ENCODE peak calls at places on chromosomes 3 and 15, in six cellular contexts. A, D, Z, G, I and V are unnamed samples.

GRCh38 chr15:101143321-101143720 is 108.5 kb downstream of the CHSY1 start:
- DNase-seq in A (no peak), D (no peak), Z (no peak), G (no peak), I (no peak), V (no peak)

GRCh38 chr3:81776643-81777042 is 15.2 kb upstream of the GBE1 start:
- DNase-seq in A (no peak), D (no peak), Z (no peak), G (no peak), I (no peak), V (no peak)

GRCh38 chr3:63855333-63855940 is 8.2 kb downstream of the THOC7 start:
- DNase-seq in A (no peak), D (no peak), Z (no peak), G (no peak), I (no peak), V (no peak)

GRCh38 chr3:143084856-143085731 is 34.5 kb upstream of the CHST2 start:
- DNase-seq in A (no peak), D (peak; percentile 76), Z (no peak), G (peak; percentile 42), I (no peak), V (no peak)

GRCh38 chr3:60073942-60074341 is 1024.1 kb upstream of the CFAP20DC start:
- DNase-seq in A (no peak), D (no peak), Z (no peak), G (no peak), I (no peak), V (no peak)

GRCh38 chr3:27713435-27713880 is 8.7 kb downstream of the EOMES start:
- DNase-seq in A (no peak), D (no peak), Z (no peak), G (no peak), I (no peak), V (no peak)

GRCh38 chr3:56800373-56801150 is 1.2 kb downstream of the ARHGEF3 start:
- DNase-seq in A (peak; percentile 40), D (peak; percentile 69), Z (no peak), G (peak; percentile 56), I (no peak), V (peak; percentile 95)

GRCh38 chr3:21506061-21506460 is 244.9 kb downstream of the ZNF385D start:
- DNase-seq in A (no peak), D (no peak), Z (no peak), G (peak; percentile 86), I (no peak), V (no peak)

GRCh38 chr15:24961967-24962366 is 7.2 kb downstream of the SNRPN start:
- DNase-seq in A (no peak), D (no peak), Z (no peak), G (no peak), I (no peak), V (no peak)

GRCh38 chr15:63294354-63294753 is 16.9 kb downstream of the APH1B start:
- DNase-seq in A (no peak), D (no peak), Z (no peak), G (no peak), I (no peak), V (no peak)

GRCh38 chr15:90046846-90047481 is 45.8 kb downstream of the ZNF710 start:
- DNase-seq in A (peak; percentile 86), D (peak; percentile 63), Z (no peak), G (no peak), I (no peak), V (no peak)

GRCh38 chr15:82168296-82168695 is 94.2 kb downstream of the EFL1 start:
- DNase-seq in A (no peak), D (no peak), Z (no peak), G (no peak), I (no peak), V (no peak)

GRCh38 chr15:40328176-40328575 is 4.7 kb downstream of the INAFM2 start:
- DNase-seq in A (no peak), D (no peak), Z (no peak), G (peak; percentile 76), I (no peak), V (no peak)

GRCh38 chr3:159859424-159859823 is 129.2 kb upstream of the IL12A start:
- DNase-seq in A (no peak), D (no peak), Z (no peak), G (no peak), I (no peak), V (no peak)

GRCh38 chr3:120497813-120498212 is 47.0 kb upstream of the FSTL1 start:
- DNase-seq in A (no peak), D (no peak), Z (no peak), G (peak; percentile 65), I (no peak), V (no peak)

GRCh38 chr15:57861039-57861638 is 154.6 kb downstream of the POLR2M start:
- DNase-seq in A (no peak), D (peak; percentile 75), Z (no peak), G (peak; percentile 46), I (peak; percentile 59), V (peak; percentile 77)

GRCh38 chr15:87579537-87579936 is 677.0 kb downstream of the NTRK3 start:
- DNase-seq in A (no peak), D (no peak), Z (no peak), G (no peak), I (no peak), V (no peak)

GRCh38 chr15:99485992-99486370 is 79.8 kb upstream of the MEF2A start:
- DNase-seq in A (no peak), D (no peak), Z (no peak), G (peak; percentile 25), I (no peak), V (no peak)

GRCh38 chr3:19146685-19147650 is 1.3 kb upstream of the KCNH8 start:
- DNase-seq in A (peak; percentile 76), D (peak; percentile 72), Z (peak; percentile 21), G (peak; percentile 65), I (peak; percentile 86), V (peak; percentile 81)

GRCh38 chr3:134762016-134762415 is 33.0 kb upstream of the EPHB1 start:
- DNase-seq in A (no peak), D (no peak), Z (no peak), G (no peak), I (no peak), V (no peak)

GRCh38 chr15:69457304-69458280 is 5.0 kb downstream of the RPLP1 start:
- DNase-seq in A (no peak), D (peak; percentile 47), Z (no peak), G (no peak), I (no peak), V (no peak)

GRCh38 chr3:31235062-31235704 is 297.5 kb upstream of the STT3B start:
- DNase-seq in A (no peak), D (no peak), Z (no peak), G (no peak), I (no peak), V (no peak)

GRCh38 chr3:38003371-38003816 is 12.8 kb downstream of the VILL start:
- DNase-seq in A (peak; percentile 79), D (peak; percentile 50), Z (no peak), G (peak; percentile 23), I (peak; percentile 67), V (no peak)

GRCh38 chr3:72111265-72111972 is 326.5 kb upstream of the PROK2 start:
- DNase-seq in A (no peak), D (no peak), Z (no peak), G (no peak), I (no peak), V (no peak)

GRCh38 chr3:30186741-30187219 is 419.6 kb upstream of the TGFBR2 start:
- DNase-seq in A (no peak), D (no peak), Z (no peak), G (no peak), I (no peak), V (no peak)

GRCh38 chr3:30181546-30181945 is 424.9 kb upstream of the TGFBR2 start:
- DNase-seq in A (no peak), D (no peak), Z (no peak), G (no peak), I (no peak), V (no peak)

GRCh38 chr3:30185872-30186271 is 420.5 kb upstream of the TGFBR2 start:
- DNase-seq in A (no peak), D (no peak), Z (no peak), G (no peak), I (no peak), V (no peak)

GRCh38 chr3:30183421-30183820 is 423.0 kb upstream of the TGFBR2 start:
- DNase-seq in A (no peak), D (no peak), Z (no peak), G (no peak), I (no peak), V (no peak)

GRCh38 chr3:30184102-30184810 is 422.1 kb upstream of the TGFBR2 start:
- DNase-seq in A (no peak), D (no peak), Z (no peak), G (no peak), I (no peak), V (no peak)
- H3K4me3 ChIP-seq in A (no peak overlapping the region), D (no peak overlapping the region), Z (no peak overlapping the region), G (no peak overlapping the region), I (no peak overlapping the region), V (no peak overlapping the region)

DNA sequence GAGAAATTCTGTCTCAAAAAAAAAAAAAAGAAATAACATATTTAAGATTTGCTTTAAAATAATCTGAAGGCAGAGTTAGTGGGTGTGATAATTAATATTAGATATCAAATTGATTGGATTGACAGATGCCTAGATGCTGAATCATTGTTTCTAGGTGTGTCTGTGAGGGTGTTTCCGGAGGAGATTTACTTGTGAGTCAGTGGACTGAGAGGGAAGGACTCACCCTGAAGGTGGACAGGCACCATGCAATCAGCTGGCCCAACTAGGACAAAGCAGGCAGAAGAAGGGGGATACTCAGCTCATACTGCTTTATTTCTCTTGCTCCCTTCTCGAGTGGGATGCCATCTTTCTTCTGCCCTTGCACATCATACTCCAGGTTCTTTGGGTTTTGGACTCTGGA is 16.7 kb upstream of the RPL24 start:
- DNase-seq in A (no peak), D (no peak), Z (no peak), G (peak; percentile 22), I (no peak), V (no peak)
- H3K4me3 ChIP-seq in A (no peak overlapping the region), D (no peak overlapping the region), Z (no peak overlapping the region), G (no peak overlapping the region), I (no peak overlapping the region), V (no peak overlapping the region)

DNA sequence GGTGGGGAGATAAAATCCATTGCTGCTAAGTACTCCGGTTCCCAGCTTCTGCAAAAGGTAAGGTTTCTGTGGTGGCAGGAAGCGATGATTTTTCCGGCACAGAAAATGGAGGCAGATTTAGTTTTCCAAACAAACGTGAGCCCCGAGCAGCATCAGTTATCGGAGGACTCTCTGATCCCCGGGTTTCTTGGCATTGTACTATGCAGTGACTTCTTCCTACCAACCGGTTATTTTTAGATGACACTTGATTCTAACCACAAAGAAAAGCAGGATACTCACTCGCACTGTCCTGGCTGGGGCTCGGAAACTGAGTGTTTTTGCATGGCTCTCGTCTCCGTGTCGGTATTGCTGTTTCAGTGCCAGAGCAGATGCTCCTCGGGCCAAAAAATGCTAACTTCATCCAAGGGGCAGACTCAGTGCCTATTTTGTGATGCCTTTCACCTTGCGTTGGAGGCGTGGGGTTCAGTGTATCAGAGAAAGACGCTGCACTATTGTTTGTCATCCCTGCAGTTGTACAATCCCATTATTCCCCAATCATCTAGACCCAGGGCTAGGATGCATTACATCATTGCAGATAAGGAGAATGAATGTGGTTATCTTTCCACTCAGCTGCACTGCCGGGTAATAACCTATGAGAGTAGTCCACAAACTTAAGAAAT is 1.3 kb downstream of the CACNA2D3 start:
- DNase-seq in A (no peak), D (no peak), Z (no peak), G (peak; percentile 4), I (no peak), V (no peak)
- H3K4me3 ChIP-seq in A (peak overlapping the region; percentile 62), D (no peak overlapping the region), Z (no peak overlapping the region), G (no peak overlapping the region), I (peak overlapping the region; percentile 65), V (no peak overlapping the region)

DNA sequence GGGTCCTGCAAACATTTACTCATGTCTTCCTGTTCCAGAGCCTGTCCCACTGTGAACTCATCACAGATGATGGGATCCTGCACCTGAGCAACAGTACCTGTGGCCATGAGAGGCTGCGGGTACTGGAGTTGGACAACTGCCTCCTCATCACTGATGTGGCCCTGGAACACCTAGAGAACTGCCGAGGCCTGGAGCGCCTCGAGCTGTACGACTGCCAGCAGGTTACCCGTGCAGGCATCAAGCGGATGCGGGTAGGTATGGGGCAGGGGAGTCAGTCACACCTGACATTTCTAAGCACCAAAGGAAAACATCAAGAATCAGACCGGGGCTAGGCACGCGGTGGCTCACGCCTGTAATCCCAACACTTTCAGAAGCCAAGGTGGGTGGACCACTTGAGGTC is 56.3 kb downstream of the UBP1 start:
- DNase-seq in A (no peak), D (no peak), Z (no peak), G (no peak), I (no peak), V (no peak)
- H3K4me3 ChIP-seq in A (no peak overlapping the region), D (no peak overlapping the region), Z (no peak overlapping the region), G (no peak overlapping the region), I (no peak overlapping the region), V (no peak overlapping the region)